ENCODE peak calls at places on chromosome 18, in six cellular contexts. V is OCI-LY7, T is hepatocyte, D is upper lobe of left lung, S is adipocyte, F is fibroblast of lung. L is an unnamed sample.

GRCh38 chr18:32026491-32027086 is 8.0 kb downstream of the RNF125 start:
- DNase-seq in F (no peak), V (no peak), D (no peak), T (no peak), S (no peak), L (no peak)

GRCh38 chr18:78764544-78764943 is 215.1 kb upstream of the SALL3 start:
- DNase-seq in F (no peak), D (no peak), V (no peak), T (no peak), S (no peak), L (no peak)

GRCh38 chr18:78641689-78642231 is 337.9 kb upstream of the SALL3 start:
- DNase-seq in T (no peak), F (no peak), D (no peak), V (no peak), S (no peak), L (no peak)

GRCh38 chr18:52670903-52671302 is 330.9 kb downstream of the DCC start:
- DNase-seq in D (no peak), V (peak; percentile 0), T (peak; percentile 55), F (peak; percentile 46), S (peak; percentile 69), L (no peak)

GRCh38 chr18:48979944-48980890 is 29.5 kb upstream of the SMAD7 start:
- DNase-seq in T (peak; percentile 59), V (no peak), D (no peak), F (no peak), S (no peak), L (no peak)

GRCh38 chr18:12318857-12319256 is 10.8 kb downstream of the TUBB6 start:
- DNase-seq in V (no peak), S (no peak), T (no peak), D (no peak), F (no peak), L (no peak)

GRCh38 chr18:28767781-28768211 is 590.9 kb upstream of the CDH2 start:
- DNase-seq in F (peak; percentile 6), V (no peak), D (no peak), S (peak; percentile 83), T (no peak), L (no peak)

GRCh38 chr18:3140986-3141639 is 78.7 kb downstream of the MYOM1 start:
- DNase-seq in S (no peak), V (no peak), F (no peak), T (no peak), D (no peak), L (no peak)

GRCh38 chr18:50630895-50631294 is 71.0 kb downstream of the MAPK4 start:
- DNase-seq in D (no peak), V (no peak), F (no peak), S (no peak), T (no peak), L (no peak)

GRCh38 chr18:9803698-9804516 is 81.9 kb upstream of the TXNDC2 start:
- DNase-seq in D (no peak), F (no peak), T (peak; percentile 48), S (no peak), V (no peak), L (no peak)

GRCh38 chr18:56107821-56108485 is 520.0 kb upstream of the TCF4 start:
- DNase-seq in D (no peak), T (no peak), V (no peak), F (no peak), S (no peak), L (no peak)

DNA sequence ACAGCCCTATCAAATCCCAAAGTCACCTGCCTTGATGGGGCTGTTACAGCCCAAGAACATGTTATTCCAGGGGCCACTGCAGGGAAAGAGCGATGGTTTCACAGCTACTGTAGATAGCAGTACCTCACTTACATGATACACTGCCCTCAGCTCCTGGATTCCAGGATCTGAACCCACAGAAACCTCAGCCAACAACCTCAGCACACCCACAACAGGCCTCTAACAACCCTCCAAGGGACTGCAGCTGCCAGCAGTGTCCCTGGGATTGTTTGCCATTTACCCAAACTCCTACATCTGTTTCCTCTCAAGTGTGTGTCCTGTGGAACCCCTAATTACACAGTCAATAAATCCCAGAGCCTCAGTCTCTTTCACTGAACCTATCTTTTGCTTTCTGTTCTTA is 28.2 kb downstream of the OSBPL1A start:
- DNase-seq in S (no peak), F (no peak), V (no peak), T (no peak), D (no peak), L (no peak)
- H3K36me3 ChIP-seq in S (peaks cover 7% of the 10 kb centered on the region), F (no peaks in the 10 kb centered on the region), V (no peaks in the 10 kb centered on the region), T (no peaks in the 10 kb centered on the region), D (peaks cover 12% of the 10 kb centered on the region), L (peaks cover 3% of the 10 kb centered on the region)

GRCh38 chr18:63397349-63397748 is 24.9 kb downstream of the VPS4B start:
- DNase-seq in V (no peak), S (no peak), F (no peak), D (no peak), T (no peak), L (no peak)

GRCh38 chr18:63399300-63399699 is 23.0 kb downstream of the VPS4B start:
- DNase-seq in V (no peak), F (no peak), T (no peak), D (no peak), S (no peak), L (no peak)

GRCh38 chr18:63394954-63395353 is 27.3 kb downstream of the VPS4B start:
- DNase-seq in S (no peak), D (no peak), F (no peak), T (no peak), V (no peak), L (no peak)

GRCh38 chr18:63395503-63395902 is 26.8 kb downstream of the VPS4B start:
- DNase-seq in D (no peak), S (no peak), F (no peak), V (no peak), T (no peak), L (no peak)
- H3K36me3 ChIP-seq in D (peaks cover 98% of the 10 kb centered on the region), S (peaks cover 94% of the 10 kb centered on the region), F (peaks cover 9% of the 10 kb centered on the region), V (peaks cover 51% of the 10 kb centered on the region), T (no peaks in the 10 kb centered on the region), L (peaks cover 4% of the 10 kb centered on the region)

DNA sequence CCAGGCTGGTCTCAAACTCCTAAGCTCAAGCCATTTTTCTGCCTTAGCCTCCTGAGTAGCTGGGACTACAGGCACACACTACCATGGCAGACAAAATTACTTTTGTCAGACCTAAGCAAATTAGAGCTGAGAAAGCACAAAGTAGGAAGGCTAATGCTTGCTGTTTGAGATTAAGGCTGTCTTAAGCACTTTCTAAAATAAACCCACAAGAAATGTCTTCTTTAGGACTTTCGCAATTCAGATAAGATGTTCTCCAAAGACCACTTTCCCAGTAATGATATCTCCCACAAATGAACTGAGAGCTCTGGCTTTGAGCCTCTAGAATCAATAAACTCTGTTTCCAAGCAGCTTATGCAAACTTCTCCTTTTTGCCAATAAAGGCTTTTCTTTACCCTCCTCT is 32.0 kb upstream of the GALNT1 start:
- DNase-seq in V (no peak), T (no peak), D (no peak), S (no peak), F (peak; percentile 28), L (no peak)
- H3K36me3 ChIP-seq in V (no peaks in the 10 kb centered on the region), T (no peaks in the 10 kb centered on the region), D (no peaks in the 10 kb centered on the region), S (no peaks in the 10 kb centered on the region), F (no peaks in the 10 kb centered on the region), L (no peaks in the 10 kb centered on the region)

DNA sequence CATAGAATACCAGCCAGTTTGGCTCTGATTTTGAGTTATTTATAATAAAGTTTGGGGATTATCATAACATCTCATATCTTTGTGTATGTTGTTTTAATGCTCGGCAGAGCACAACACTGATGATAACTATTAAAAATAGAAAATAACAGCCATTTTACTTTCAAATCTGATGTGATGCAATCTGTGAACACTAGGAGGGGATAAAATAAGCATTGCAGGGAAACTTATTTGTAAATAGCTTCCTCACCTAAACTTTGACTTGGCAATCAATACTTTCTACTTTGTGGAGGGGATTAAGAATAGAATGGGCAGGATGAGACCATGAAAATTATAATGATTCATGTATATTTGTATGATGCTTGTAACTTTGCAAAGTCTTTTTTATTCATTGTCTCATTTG is 54.4 kb downstream of the USP14 start:
- DNase-seq in V (peak; percentile 2), F (peak; percentile 11), D (no peak), S (peak; percentile 7), T (no peak), L (no peak)
- H3K36me3 ChIP-seq in V (peaks cover 99% of the 10 kb centered on the region), F (peaks cover 10% of the 10 kb centered on the region), D (peaks cover 92% of the 10 kb centered on the region), S (peaks cover 87% of the 10 kb centered on the region), T (peaks cover 5% of the 10 kb centered on the region), L (peaks cover 9% of the 10 kb centered on the region)

GRCh38 chr18:77006305-77007175 is 126.0 kb downstream of the MBP start:
- DNase-seq in D (no peak), T (no peak), S (no peak), V (no peak), F (no peak), L (no peak)

GRCh38 chr18:77005651-77006195 is 126.9 kb downstream of the MBP start:
- DNase-seq in S (no peak), T (no peak), V (no peak), D (no peak), F (no peak), L (no peak)

GRCh38 chr18:77008006-77008405 is 124.6 kb downstream of the MBP start:
- DNase-seq in T (no peak), F (no peak), S (no peak), D (no peak), V (no peak), L (no peak)

GRCh38 chr18:77008576-77009315 is 123.8 kb downstream of the MBP start:
- DNase-seq in D (no peak), S (no peak), T (no peak), V (no peak), F (no peak), L (no peak)

GRCh38 chr18:77007251-77007650 is 125.3 kb downstream of the MBP start:
- DNase-seq in S (no peak), D (no peak), T (no peak), F (no peak), V (no peak), L (no peak)
- H3K36me3 ChIP-seq in S (no peaks in the 10 kb centered on the region), D (peaks cover 22% of the 10 kb centered on the region), T (no peaks in the 10 kb centered on the region), F (no peaks in the 10 kb centered on the region), V (no peaks in the 10 kb centered on the region), L (no peaks in the 10 kb centered on the region)

GRCh38 chr18:6948238-6948637 is 169.4 kb downstream of the LAMA1 start:
- DNase-seq in S (no peak), D (no peak), T (no peak), F (peak; percentile 5), V (no peak), L (no peak)
- H3K36me3 ChIP-seq in S (no peaks in the 10 kb centered on the region), D (no peaks in the 10 kb centered on the region), T (no peaks in the 10 kb centered on the region), F (no peaks in the 10 kb centered on the region), V (no peaks in the 10 kb centered on the region), L (peaks cover 3% of the 10 kb centered on the region)

L was measured in iPS DF 6.9.